ENCODE peak calls at places on chromosomes 2 and 18, in four cellular contexts. W is fibroblast of lung, B is lower lobe of right lung, S is mammary epithelial cell. P is an unnamed sample. For H3K36me3, the result is how much of the 10 kb centered on the place peaks cover.

GRCh38 chr2:47221956-47222355 is 66.8 kb upstream of the STPG4 start:
- DNase-seq in W (peak), B (no peak), S (peak), P (no peak)

GRCh38 chr2:217901826-217902225 is 101.0 kb downstream of the TNS1 start:
- DNase-seq in W (peak), B (no peak), S (no peak), P (no peak)

GRCh38 chr18:48572402-48573126 is 33.7 kb downstream of the CTIF start:
- DNase-seq in W (no peak), B (no peak), S (no peak), P (no peak)

GRCh38 chr18:48828713-48829442 is 121.9 kb downstream of the SMAD7 start:
- DNase-seq in W (no peak), B (peak), S (no peak), P (no peak)

GRCh38 chr2:235678712-235679111 is 184.9 kb downstream of the AGAP1 start:
- DNase-seq in W (no peak), B (no peak), S (no peak), P (no peak)

GRCh38 chr18:32750328-32750727 is 22.5 kb downstream of the KLHL14 start:
- DNase-seq in W (no peak), B (no peak), S (no peak), P (no peak)

GRCh38 chr2:181586569-181587076 is 70.3 kb downstream of the CERKL start:
- DNase-seq in W (peak), B (no peak), S (peak), P (peak)

GRCh38 chr2:76039505-76039904 is 328.8 kb upstream of the GCFC2 start:
- DNase-seq in W (no peak), B (no peak), S (no peak), P (no peak)

GRCh38 chr2:203782262-203782976 is 76.0 kb downstream of the CD28 start:
- DNase-seq in W (peak), B (no peak), S (peak), P (no peak)

GRCh38 chr2:141021611-141022010 is 1109.2 kb downstream of the LRP1B start:
- DNase-seq in W (no peak), B (no peak), S (no peak), P (no peak)

GRCh38 chr2:20622731-20623130 is 28.2 kb downstream of the HS1BP3 start:
- DNase-seq in W (no peak), B (peak), S (no peak), P (no peak)

GRCh38 chr18:76358774-76359173 is 136.3 kb downstream of the ZNF516 start:
- DNase-seq in W (no peak), B (no peak), S (no peak), P (no peak)

GRCh38 chr2:129885735-129886134 is 93.7 kb upstream of the RAB6C start:
- DNase-seq in W (no peak), B (no peak), S (no peak), P (no peak)

GRCh38 chr18:47773931-47774330 is 156.5 kb downstream of the SMAD2 start:
- DNase-seq in W (no peak), B (no peak), S (no peak), P (no peak)

GRCh38 chr2:120204417-120204816 is 18.8 kb downstream of the TMEM185B start:
- DNase-seq in W (no peak), B (no peak), S (no peak), P (no peak)

GRCh38 chr18:35485852-35486251 is 11.9 kb downstream of the INO80C start:
- DNase-seq in W (no peak), B (no peak), S (no peak), P (no peak)

GRCh38 chr2:229519655-229520054 is 194.7 kb downstream of the DNER start:
- DNase-seq in W (peak), B (no peak), S (no peak), P (no peak)

GRCh38 chr2:224083631-224084030 is 44.5 kb upstream of the SERPINE2 start:
- DNase-seq in W (no peak), B (no peak), S (no peak), P (no peak)

GRCh38 chr2:194271283-194271961 is 1385.6 kb upstream of the SLC39A10 start:
- DNase-seq in W (no peak), B (no peak), S (no peak), P (no peak)

GRCh38 chr2:23862716-23863426 is 64.1 kb downstream of the ATAD2B start:
- DNase-seq in W (no peak), B (no peak), S (no peak), P (no peak)

GRCh38 chr2:173159794-173160463 is 84.3 kb downstream of the MAP3K20 start:
- DNase-seq in W (peak), B (peak), S (peak), P (peak)

GRCh38 chr18:77472486-77472885 is 222.8 kb downstream of the GALR1 start:
- DNase-seq in W (no peak), B (no peak), S (no peak), P (no peak)

GRCh38 chr2:146917430-146918037 is 927.3 kb upstream of the ACVR2A start:
- DNase-seq in W (no peak), B (no peak), S (no peak), P (no peak)

GRCh38 chr2:232365621-232366321 is 12.8 kb upstream of the ALPP start:
- DNase-seq in W (peak), B (no peak), S (peak), P (no peak)

GRCh38 chr18:58362829-58363231 is 266.1 kb downstream of the ALPK2 start:
- DNase-seq in W (no peak), B (no peak), S (no peak), P (no peak)

GRCh38 chr2:98012561-98012979 is 16.8 kb upstream of the TMEM131 start:
- DNase-seq in W (no peak), B (no peak), S (no peak), P (no peak)

GRCh38 chr2:168962636-168963035 is 61.5 kb downstream of the G6PC2 start:
- DNase-seq in W (peak), B (no peak), S (no peak), P (no peak)

GRCh38 chr18:3192752-3193151 is 27.0 kb downstream of the MYOM1 start:
- DNase-seq in W (no peak), B (no peak), S (no peak), P (no peak)
- H3K36me3 ChIP-seq in W (under half), B (under half), S (under half), P (under half)

GRCh38 chr2:55598056-55598795 is 19.2 kb downstream of the PPP4R3B start:
- DNase-seq in W (no peak), B (no peak), S (no peak), P (no peak)
- H3K36me3 ChIP-seq in W (under half), B (under half), S (under half), P (under half)

DNA sequence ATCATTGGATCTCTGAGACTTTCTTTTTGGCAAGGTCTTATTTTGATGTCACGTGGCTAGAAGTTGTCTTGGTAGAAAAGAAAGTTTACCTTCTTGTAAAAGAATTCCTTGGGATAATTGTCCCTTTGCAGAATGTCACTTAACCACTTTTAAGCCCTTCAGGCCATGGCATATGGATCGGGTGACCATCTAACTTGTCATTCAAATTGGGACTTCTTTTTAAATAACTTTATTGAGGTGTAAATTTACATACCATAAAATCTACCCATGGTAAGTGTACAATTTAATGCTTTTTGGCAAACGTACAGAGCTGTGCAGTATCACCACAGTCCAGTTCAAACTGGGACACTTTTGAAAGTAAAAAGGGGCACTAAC is 24.6 kb downstream of the ARMC9 start:
- DNase-seq in W (no peak), B (no peak), S (no peak), P (no peak)
- H3K36me3 ChIP-seq in W (under half), B (under half), S (under half), P (under half)

GRCh38 chr2:233451950-233452349 is 97.7 kb downstream of the DGKD start:
- DNase-seq in W (no peak), B (peak), S (no peak), P (no peak)
- H3K36me3 ChIP-seq in W (under half), B (half or more), S (under half), P (under half)

GRCh38 chr18:8786766-8787670 is 81.7 kb downstream of the MTCL1 start:
- DNase-seq in W (no peak), B (no peak), S (peak), P (no peak)
- H3K36me3 ChIP-seq in W (under half), B (under half), S (under half), P (under half)